ENCODE peak calls at places on chromosomes 12 and 14, in seven cellular contexts. R is AG04449, H is mammary epithelial cell, W is transverse colon, S is spleen, T is psoas muscle, Z is PC-9. L is an unnamed sample.

GRCh38 chr14:98236314-98236713 is 1035.7 kb downstream of the BCL11B start:
- DNase-seq in H (peak; percentile 42), Z (no peak), T (no peak), W (no peak), S (no peak), R (no peak), L (no peak)

GRCh38 chr14:32109676-32110075 is 32.6 kb downstream of the ARHGAP5 start:
- DNase-seq in Z (no peak), S (no peak), H (no peak), R (peak; percentile 58), W (no peak), T (no peak), L (peak; percentile 80)

GRCh38 chr12:69243099-69244084 is 4.0 kb downstream of the CPSF6 start:
- DNase-seq in W (no peak), R (no peak), T (no peak), H (no peak), S (no peak), Z (no peak), L (no peak)

GRCh38 chr14:22379727-22380126 is 209.3 kb downstream of the DAD1 start:
- DNase-seq in W (no peak), Z (no peak), R (no peak), T (no peak), H (no peak), S (no peak), L (peak; percentile 17)

GRCh38 chr14:105884808-105885281 is 358.5 kb downstream of the TMEM121 start:
- DNase-seq in T (peak; percentile 15), H (no peak), Z (no peak), S (peak; percentile 44), W (no peak), R (no peak), L (no peak)

GRCh38 chr12:82019533-82019932 is 260.4 kb upstream of the PPFIA2 start:
- DNase-seq in Z (no peak), H (no peak), W (no peak), R (no peak), T (no peak), S (no peak), L (peak; percentile 33)

GRCh38 chr14:94465042-94465441 is 11.0 kb downstream of the SERPINA9 start:
- DNase-seq in T (no peak), S (no peak), R (no peak), Z (no peak), W (no peak), H (no peak), L (no peak)

GRCh38 chr12:20950248-20950647 is 139.7 kb downstream of the SLCO1B3 start:
- DNase-seq in T (no peak), Z (no peak), R (no peak), W (no peak), S (no peak), H (peak; percentile 9), L (peak; percentile 10)

GRCh38 chr14:35814371-35815005 is 5.4 kb upstream of the RALGAPA1 start:
- DNase-seq in Z (no peak), W (peak; percentile 77), R (no peak), S (no peak), T (no peak), H (peak; percentile 23), L (peak; percentile 58)

GRCh38 chr14:69259531-69260245 is at the start of gene GALNT16:
- DNase-seq in H (no peak), W (peak; percentile 25), R (no peak), S (peak; percentile 74), Z (no peak), T (peak; percentile 77), L (no peak)

GRCh38 chr12:48198985-48199384 is 4.1 kb downstream of the OR10AD1 start:
- DNase-seq in T (no peak), R (no peak), Z (no peak), W (no peak), S (no peak), H (no peak), L (no peak)

GRCh38 chr14:61493239-61493638 is 171.9 kb downstream of the PRKCH start:
- DNase-seq in H (peak; percentile 41), S (no peak), T (no peak), W (no peak), R (peak; percentile 89), Z (no peak), L (peak; percentile 93)

GRCh38 chr14:56268653-56269052 is 150.4 kb downstream of the PELI2 start:
- DNase-seq in R (no peak), W (no peak), H (no peak), Z (no peak), S (no peak), T (no peak), L (no peak)

GRCh38 chr14:29126865-29127264 is 360.3 kb downstream of the FOXG1 start:
- DNase-seq in R (no peak), W (no peak), H (no peak), T (no peak), Z (no peak), S (no peak), L (no peak)

GRCh38 chr12:6084969-6085450 is 39.5 kb downstream of the VWF start:
- DNase-seq in Z (no peak), R (no peak), S (peak; percentile 4), W (no peak), T (no peak), H (no peak), L (no peak)

GRCh38 chr12:8452036-8452435 is 3.7 kb upstream of the CLEC6A start:
- DNase-seq in Z (no peak), H (no peak), T (no peak), S (no peak), W (no peak), R (no peak), L (no peak)

GRCh38 chr12:52615912-52616311 is 2.4 kb downstream of the KRT73 start:
- DNase-seq in R (no peak), Z (no peak), H (no peak), T (no peak), S (no peak), W (no peak), L (no peak)

GRCh38 chr14:73645248-73645610 is 443 bp downstream of the DNAL1 start:
- DNase-seq in T (no peak), W (no peak), H (no peak), R (no peak), S (no peak), Z (peak; percentile 40), L (no peak)

GRCh38 chr14:32121948-32122347 is 44.8 kb downstream of the ARHGAP5 start:
- DNase-seq in W (no peak), R (no peak), S (no peak), H (no peak), Z (no peak), T (no peak), L (peak; percentile 71)

GRCh38 chr12:57755454-57756372 is 810 bp downstream of the MARCHF9 start:
- DNase-seq in T (peak; percentile 62), R (no peak), W (peak; percentile 70), H (no peak), Z (no peak), S (peak; percentile 91), L (no peak)

GRCh38 chr12:121762269-121762668 is 31.2 kb downstream of the RHOF start:
- DNase-seq in W (no peak), Z (no peak), R (no peak), H (no peak), T (peak; percentile 74), S (no peak), L (no peak)

GRCh38 chr12:111766608-111767361 is at the start of gene ALDH2:
- DNase-seq in T (peak; percentile 85), S (peak; percentile 89), Z (peak; percentile 41), H (no peak), W (peak; percentile 84), R (no peak), L (no peak)

GRCh38 chr12:214005-214736 is at the start of gene SLC6A12:
- DNase-seq in Z (no peak), R (no peak), H (no peak), T (no peak), S (peak; percentile 65), W (no peak), L (no peak)
- H3K4me3 ChIP-seq in Z (no peak within 1 kb of the TSS), R (no peak within 1 kb of the TSS), H (no peak within 1 kb of the TSS), T (no peak within 1 kb of the TSS), S (no peak within 1 kb of the TSS), W (no peak within 1 kb of the TSS), L (no peak within 1 kb of the TSS)

DNA sequence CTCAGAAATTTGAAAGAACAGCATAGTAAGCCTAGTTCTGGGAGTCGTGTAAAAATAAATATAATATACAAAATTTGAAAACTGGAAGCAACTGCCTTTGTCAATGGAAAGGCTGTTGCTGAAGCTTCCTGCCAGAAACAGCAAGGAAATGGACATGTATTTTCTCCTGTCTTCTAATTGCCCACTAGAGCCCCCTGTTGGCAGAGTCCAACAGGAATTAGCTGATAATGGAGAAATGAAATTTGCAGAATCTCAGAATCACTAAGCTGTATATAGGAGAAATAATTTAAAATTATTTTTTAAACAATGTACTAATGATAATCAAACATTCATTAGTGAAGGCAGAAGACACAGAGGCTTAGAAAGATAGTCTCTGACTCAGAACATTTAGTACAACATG is 414.8 kb downstream of the SLC6A15 start:
- DNase-seq in T (no peak), H (no peak), W (no peak), R (no peak), S (no peak), Z (no peak), L (peak; percentile 48)
- TF ChIP-seq CTCF in T (no peak), H (peak; percentile 41), W (no peak), R (peak; percentile 33), S (no peak), Z (no peak), L (peak; percentile 53)

GRCh38 chr12:27971606-27972005 is 927 bp downstream of the PTHLH start:
- DNase-seq in R (no peak), W (no peak), T (no peak), S (no peak), Z (no peak), H (no peak), L (no peak)
- H3K4me3 ChIP-seq in R (no peak overlapping the region), W (no peak overlapping the region), T (no peak overlapping the region), S (no peak overlapping the region), Z (no peak overlapping the region), H (peak overlapping the region; percentile 44), L (no peak overlapping the region)

GRCh38 chr12:78183854-78184253 is 353.2 kb downstream of the NAV3 start:
- DNase-seq in W (no peak), T (no peak), H (no peak), Z (no peak), R (no peak), S (no peak), L (no peak)

GRCh38 chr12:78185109-78185508 is 354.4 kb downstream of the NAV3 start:
- DNase-seq in R (no peak), Z (no peak), W (no peak), T (no peak), S (no peak), H (peak; percentile 66), L (peak; percentile 83)

GRCh38 chr12:78185651-78186050 is 355.0 kb downstream of the NAV3 start:
- DNase-seq in T (no peak), S (no peak), Z (no peak), W (no peak), R (no peak), H (no peak), L (no peak)

GRCh38 chr12:78179346-78179745 is 348.7 kb downstream of the NAV3 start:
- DNase-seq in H (no peak), Z (no peak), T (no peak), W (no peak), S (no peak), R (no peak), L (no peak)

DNA sequence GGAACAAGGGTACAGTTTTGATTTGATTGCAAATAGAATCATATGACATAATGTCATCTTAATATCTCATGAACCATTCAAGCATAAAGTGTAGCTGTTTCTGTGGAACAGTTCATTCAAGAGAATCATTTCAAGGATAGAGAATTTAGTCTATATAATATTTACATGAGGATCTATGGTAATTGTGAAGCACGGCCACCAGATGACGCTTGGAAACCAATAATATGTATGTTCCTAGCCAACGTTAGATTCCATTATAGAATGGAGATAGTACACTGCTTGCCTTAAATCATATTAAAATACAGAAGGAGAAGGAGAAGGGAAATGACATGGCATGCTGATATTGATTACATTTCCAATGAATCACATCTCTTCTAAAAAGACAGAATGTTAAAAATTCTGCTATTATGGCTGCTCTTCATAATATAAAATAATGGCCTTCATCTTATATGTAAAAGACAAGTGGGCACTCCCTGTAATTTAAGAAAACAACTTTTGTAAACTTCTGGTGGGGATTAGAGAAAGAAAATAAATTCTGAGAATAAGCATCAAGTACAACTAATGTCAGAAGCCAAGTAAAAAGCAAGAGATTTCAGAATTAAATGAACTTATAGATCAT is 351.0 kb downstream of the NAV3 start:
- DNase-seq in Z (no peak), W (peak; percentile 8), T (no peak), H (peak; percentile 15), S (no peak), R (no peak), L (peak; percentile 38)
- TF ChIP-seq CTCF in Z (peak; percentile 83), W (peak; percentile 52), T (no peak), H (peak; percentile 21), S (no peak), R (peak; percentile 20), L (peak; percentile 40)

L was measured in fibroblast of mammary gland.